ENCODE peak calls at places on chromosomes 6 and 20, in five cellular contexts. H is cardiac fibroblast, Q is Panc1, I is cardiac muscle cell, T is GM06990. O is an unnamed sample.

GRCh38 chr6:150878347-150879213 is 13.1 kb downstream of the MTHFD1L start:
- DNase-seq in H (no peak), Q (no peak), I (no peak), T (no peak), O (no peak)

GRCh38 chr6:34036357-34037069 is 109.4 kb downstream of the GRM4 start:
- DNase-seq in H (no peak), Q (no peak), I (no peak), T (no peak), O (no peak)

GRCh38 chr6:122145741-122146240 is 253.7 kb upstream of the HSF2 start:
- DNase-seq in H (no peak), Q (no peak), I (no peak), T (no peak), O (no peak)

GRCh38 chr6:15429146-15430110 is 183.6 kb downstream of the JARID2 start:
- DNase-seq in H (peak), Q (no peak), I (peak), T (no peak), O (no peak)

GRCh38 chr6:47453372-47453936 is 24.1 kb upstream of the CD2AP start:
- DNase-seq in H (no peak), Q (no peak), I (no peak), T (no peak), O (no peak)

GRCh38 chr6:53347250-53347920 is 1.4 kb downstream of the ELOVL5 start:
- DNase-seq in H (peak), Q (no peak), I (peak), T (no peak), O (no peak)

GRCh38 chr6:2623348-2623747 is 127.4 kb downstream of the MYLK4 start:
- DNase-seq in H (no peak), Q (no peak), I (peak), T (no peak), O (no peak)

GRCh38 chr6:23349521-23350147 is 776.4 kb upstream of the NRSN1 start:
- DNase-seq in H (peak), Q (peak), I (peak), T (no peak), O (no peak)

GRCh38 chr20:3400260-3401155 is 7.0 kb downstream of the DNAAF9 start:
- DNase-seq in H (no peak), Q (no peak), I (no peak), T (no peak), O (no peak)

GRCh38 chr20:36550797-36551299 is 9.5 kb downstream of the MYL9 start:
- DNase-seq in H (peak), Q (no peak), I (peak), T (no peak), O (no peak)

GRCh38 chr6:116932496-116932895 is 55.5 kb downstream of the RFX6 start:
- DNase-seq in H (no peak), Q (no peak), I (no peak), T (no peak), O (no peak)

GRCh38 chr6:106579281-106579680 is 50.0 kb downstream of the RTN4IP1 start:
- DNase-seq in H (peak), Q (no peak), I (no peak), T (no peak), O (no peak)

GRCh38 chr6:19838442-19839236 is 1.5 kb downstream of the ID4 start:
- DNase-seq in H (peak), Q (no peak), I (no peak), T (peak), O (no peak)

GRCh38 chr20:57791946-57792328 is 82.1 kb upstream of the PMEPA1 start:
- DNase-seq in H (peak), Q (no peak), I (no peak), T (no peak), O (no peak)

GRCh38 chr20:50577175-50578018 is 67.2 kb downstream of the PTPN1 start:
- DNase-seq in H (no peak), Q (no peak), I (no peak), T (no peak), O (no peak)

GRCh38 chr6:45156075-45156474 is 172.1 kb upstream of the RUNX2 start:
- DNase-seq in H (no peak), Q (no peak), I (no peak), T (peak), O (no peak)

GRCh38 chr6:151034825-151035781 is 169.6 kb downstream of the MTHFD1L start:
- DNase-seq in H (no peak), Q (no peak), I (no peak), T (no peak), O (no peak)

GRCh38 chr6:41779336-41779735 is 364 bp downstream of the FRS3 start:
- DNase-seq in H (peak), Q (no peak), I (no peak), T (no peak), O (peak)

GRCh38 chr6:31272856-31273626 is 1.1 kb upstream of the HLA-C start:
- DNase-seq in H (no peak), Q (no peak), I (no peak), T (no peak), O (no peak)

GRCh38 chr6:48255094-48255493 is 144.1 kb upstream of the PTCHD4 start:
- DNase-seq in H (no peak), Q (no peak), I (no peak), T (no peak), O (no peak)

GRCh38 chr6:31202259-31203166 is 32.0 kb upstream of the POU5F1 start:
- DNase-seq in H (no peak), Q (no peak), I (no peak), T (no peak), O (no peak)

GRCh38 chr6:127554435-127555006 is 22.5 kb upstream of the C6orf58 start:
- DNase-seq in H (peak), Q (no peak), I (peak), T (no peak), O (no peak)

GRCh38 chr6:148240463-148240845 is 102.2 kb upstream of the SASH1 start:
- DNase-seq in H (peak), Q (no peak), I (peak), T (no peak), O (no peak)

GRCh38 chr20:63624486-63624885 is 2.4 kb downstream of the GMEB2 start:
- DNase-seq in H (peak), Q (no peak), I (peak), T (no peak), O (peak)

GRCh38 chr6:6512711-6513110 is 75.8 kb upstream of the LY86 start:
- DNase-seq in H (no peak), Q (no peak), I (no peak), T (no peak), O (no peak)

GRCh38 chr20:53020834-53021233 is 48.7 kb downstream of the TSHZ2 start:
- DNase-seq in H (no peak), Q (no peak), I (no peak), T (no peak), O (no peak)

GRCh38 chr6:80335061-80335660 is 228.7 kb downstream of the BCKDHB start:
- DNase-seq in H (peak), Q (no peak), I (peak), T (no peak), O (no peak)

GRCh38 chr20:50304883-50305635 is 114.4 kb downstream of the CEBPB start:
- DNase-seq in H (peak), Q (no peak), I (peak), T (no peak), O (no peak)

GRCh38 chr6:155187994-155188706 is 75.7 kb upstream of the CLDN20 start:
- DNase-seq in H (peak), Q (no peak), I (no peak), T (no peak), O (no peak)

GRCh38 chr6:51934098-51934497 is 153.3 kb downstream of the PKHD1 start:
- DNase-seq in H (peak), Q (no peak), I (no peak), T (no peak), O (no peak)

GRCh38 chr6:43921039-43921438 is 151.0 kb downstream of the VEGFA start:
- DNase-seq in H (no peak), Q (no peak), I (no peak), T (no peak), O (no peak)

GRCh38 chr6:115582386-115582785 is 478.3 kb downstream of the FRK start:
- DNase-seq in H (no peak), Q (no peak), I (no peak), T (no peak), O (no peak)

GRCh38 chr20:43292221-43292620 is 102.5 kb upstream of the PTPRT start:
- DNase-seq in H (no peak), Q (no peak), I (no peak), T (no peak), O (no peak)

GRCh38 chr20:43300887-43301286 is 111.2 kb upstream of the PTPRT start:
- DNase-seq in H (no peak), Q (no peak), I (no peak), T (no peak), O (no peak)

GRCh38 chr20:43293068-43293786 is 103.5 kb upstream of the PTPRT start:
- DNase-seq in H (no peak), Q (no peak), I (no peak), T (no peak), O (no peak)

GRCh38 chr20:43295263-43295662 is 105.6 kb upstream of the PTPRT start:
- DNase-seq in H (no peak), Q (no peak), I (no peak), T (no peak), O (no peak)
- TF ChIP-seq CTCF in H (no peak), Q (no peak), I (no peak), T (no peak), O (no peak)

GRCh38 chr20:407097-407952 is 774 bp upstream of the RBCK1 start:
- DNase-seq in H (peak), Q (peak), I (peak), T (peak), O (peak)
- TF ChIP-seq CTCF in H (peak), Q (no peak), I (peak), T (peak), O (peak)

DNA sequence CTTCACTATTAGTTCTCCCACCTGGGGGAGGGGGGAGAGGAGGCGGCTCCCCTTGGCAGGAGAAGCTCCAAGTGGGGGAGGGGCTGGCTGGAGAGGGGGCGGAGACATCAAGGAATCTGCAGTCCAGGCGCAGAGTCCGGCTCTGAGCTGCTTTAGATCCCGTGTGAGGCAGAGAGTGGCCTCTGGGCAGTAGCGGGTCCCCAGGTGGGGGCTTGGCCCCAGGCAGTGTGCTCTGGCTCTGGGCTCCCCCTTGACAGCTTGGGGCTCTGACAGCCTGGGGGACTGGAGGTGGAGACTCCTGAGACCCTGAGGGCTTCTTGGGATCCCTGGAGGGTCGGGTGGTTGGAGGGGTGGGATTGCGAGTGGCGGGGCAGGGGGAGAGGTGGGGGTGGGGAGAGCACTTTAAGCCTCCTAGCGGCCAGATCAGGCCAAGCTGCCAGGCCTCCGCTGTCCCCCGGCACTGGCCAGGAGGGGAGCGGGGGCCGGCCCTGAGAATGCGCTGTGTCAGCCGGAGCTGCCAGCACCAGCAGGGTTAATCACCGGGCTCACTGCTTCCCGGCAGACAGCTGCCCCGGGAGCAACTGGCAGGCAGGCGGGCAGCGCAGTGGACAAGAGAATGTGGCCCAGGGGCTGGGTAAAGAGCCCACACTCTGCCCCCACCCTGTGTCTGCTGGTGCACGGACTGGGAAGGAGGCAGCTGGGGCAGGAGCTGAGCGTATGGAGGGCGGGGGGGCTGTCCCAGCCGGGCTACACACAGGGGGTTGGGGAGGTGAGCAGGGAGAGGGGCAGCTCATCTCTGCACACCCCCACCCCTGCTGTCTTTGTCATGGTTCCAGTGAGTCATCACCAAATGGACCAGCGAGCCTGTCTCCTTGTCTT is 1.8 kb upstream of the LAMA5 start:
- DNase-seq in H (peak), Q (no peak), I (peak), T (no peak), O (no peak)
- TF ChIP-seq CTCF in H (peak), Q (peak), I (peak), T (no peak), O (peak)

GRCh38 chr6:110178626-110179405 is 654 bp downstream of the WASF1 start:
- DNase-seq in H (peak), Q (peak), I (peak), T (peak), O (peak)
- TF ChIP-seq CTCF in H (peak), Q (peak), I (peak), T (peak), O (peak)

DNA sequence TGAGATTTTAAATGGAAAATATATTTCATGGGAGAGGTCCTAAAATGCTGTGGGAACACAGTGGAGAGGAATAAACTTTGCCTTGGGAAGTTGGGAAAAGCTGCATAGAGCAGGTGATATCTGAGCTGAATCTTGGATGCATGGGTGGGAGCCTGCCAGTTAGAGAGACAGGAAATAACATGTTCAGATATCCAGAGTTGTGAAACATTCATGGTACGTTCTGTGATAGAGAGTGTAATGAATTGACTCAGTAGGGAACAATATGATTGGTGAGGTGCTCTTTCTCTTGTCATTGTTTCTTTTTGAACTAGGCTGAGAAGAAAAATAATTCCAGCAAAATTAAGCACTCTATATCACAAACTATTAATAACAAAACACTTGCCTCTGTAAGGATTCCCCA is 72.8 kb downstream of the RPS12 start:
- DNase-seq in H (peak), Q (no peak), I (peak), T (no peak), O (no peak)
- TF ChIP-seq CTCF in H (no peak), Q (no peak), I (no peak), T (no peak), O (no peak)

GRCh38 chr6:72579865-72580264 is 42.0 kb upstream of the KCNQ5 start:
- DNase-seq in H (peak), Q (no peak), I (peak), T (no peak), O (no peak)

GRCh38 chr6:72580281-72580940 is 41.5 kb upstream of the KCNQ5 start:
- DNase-seq in H (peak), Q (peak), I (peak), T (no peak), O (no peak)
- TF ChIP-seq CTCF in H (peak), Q (peak), I (peak), T (peak), O (peak)

GRCh38 chr6:167255918-167256553 is 35.1 kb upstream of the UNC93A start:
- DNase-seq in H (no peak), Q (no peak), I (no peak), T (no peak), O (no peak)
- TF ChIP-seq CTCF in H (no peak), Q (peak), I (peak), T (peak), O (no peak)

DNA sequence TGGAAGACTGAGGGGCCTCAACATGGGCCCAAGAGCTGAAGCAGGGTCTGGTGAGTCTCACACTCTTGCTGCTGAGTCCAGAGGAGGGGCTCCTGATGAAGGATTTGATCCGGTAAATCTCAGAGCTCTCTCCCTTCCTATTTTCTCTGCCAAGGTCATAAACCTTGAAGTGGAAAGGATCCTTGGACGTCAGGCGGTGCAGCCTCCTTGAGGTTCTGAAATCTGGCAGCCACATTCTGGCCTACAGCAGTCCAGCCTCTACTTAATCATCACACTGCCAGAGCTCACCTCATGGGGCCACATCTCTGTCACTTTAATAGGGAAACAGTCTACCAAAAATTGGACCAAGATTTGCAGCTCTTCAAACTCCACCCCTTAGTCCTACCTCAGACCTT is 24.0 kb downstream of the ACSS1 start:
- DNase-seq in H (no peak), Q (no peak), I (no peak), T (no peak), O (peak)
- TF ChIP-seq CTCF in H (no peak), Q (no peak), I (no peak), T (no peak), O (no peak)

O was measured in chondrocyte.